ENCODE peak calls at places on chromosomes 6 and 20, in seven cellular contexts. N is mesendoderm, C is glomerular endothelial cell, Y is pancreas, J is NCI-H1930, O is HEK293T, S is esophagus squamous epithelium. H is an unnamed sample.

GRCh38 chr6:28212510-28213212 is 12.4 kb upstream of the ZSCAN9 start:
- DNase-seq in S (no peak), O (peak), N (peak), J (no peak), C (peak), Y (no peak), H (no peak)

GRCh38 chr20:1171461-1172093 is 13.2 kb downstream of the TMEM74B start:
- DNase-seq in Y (no peak), O (peak), S (no peak), J (no peak), C (no peak), N (peak), H (peak)

GRCh38 chr6:77089776-77090175 is 373.5 kb downstream of the HTR1B start:
- DNase-seq in S (no peak), Y (no peak), O (no peak), J (no peak), C (no peak), N (no peak), H (no peak)

GRCh38 chr6:6856538-6857523 is 250.9 kb upstream of the RREB1 start:
- DNase-seq in O (no peak), N (peak), C (no peak), J (no peak), S (peak), Y (no peak), H (no peak)

GRCh38 chr6:71388068-71388744 is 99.6 kb downstream of the OGFRL1 start:
- DNase-seq in N (no peak), S (no peak), O (no peak), C (no peak), Y (no peak), J (no peak), H (no peak)

GRCh38 chr6:5992551-5993225 is 14.0 kb downstream of the NRN1 start:
- DNase-seq in S (no peak), C (no peak), N (peak), Y (no peak), J (no peak), O (no peak), H (no peak)

GRCh38 chr6:92826633-92827032 is 592.7 kb downstream of the EPHA7 start:
- DNase-seq in N (no peak), Y (no peak), C (no peak), O (no peak), S (no peak), J (no peak), H (no peak)

GRCh38 chr20:46348972-46349741 is 40.9 kb upstream of the CDH22 start:
- DNase-seq in S (no peak), Y (peak), O (peak), J (peak), N (peak), C (no peak), H (peak)

GRCh38 chr20:56001106-56001785 is 4.1 kb downstream of the CBLN4 start:
- DNase-seq in N (no peak), S (no peak), Y (no peak), O (no peak), C (no peak), J (no peak), H (no peak)

GRCh38 chr20:37257993-37258392 is 3.6 kb downstream of the GHRH start:
- DNase-seq in O (no peak), J (peak), S (no peak), Y (no peak), C (no peak), N (peak), H (no peak)

GRCh38 chr6:52325695-52326471 is 36.1 kb upstream of the PAQR8 start:
- DNase-seq in O (no peak), C (no peak), J (no peak), S (no peak), Y (no peak), N (peak), H (no peak)

GRCh38 chr6:14384175-14384949 is 266.8 kb downstream of the CD83 start:
- DNase-seq in O (no peak), C (no peak), N (no peak), Y (no peak), J (no peak), S (no peak), H (no peak)

GRCh38 chr6:91141352-91141751 is 554.5 kb upstream of the MAP3K7 start:
- DNase-seq in S (no peak), N (no peak), C (no peak), Y (no peak), O (no peak), J (no peak), H (no peak)

GRCh38 chr20:46152824-46153586 is 34.9 kb downstream of the CD40 start:
- DNase-seq in Y (no peak), S (no peak), C (no peak), O (no peak), N (no peak), J (no peak), H (no peak)

GRCh38 chr20:44018684-44019637 is 104.3 kb downstream of the TOX2 start:
- DNase-seq in N (no peak), J (no peak), S (no peak), Y (no peak), O (no peak), C (no peak), H (no peak)

GRCh38 chr6:145294942-145295341 is 440.4 kb downstream of the EPM2A start:
- DNase-seq in Y (no peak), C (no peak), S (no peak), N (no peak), J (no peak), O (no peak), H (no peak)

GRCh38 chr6:148758492-148758891 is 11.7 kb downstream of the UST start:
- DNase-seq in C (no peak), S (peak), O (no peak), N (no peak), J (no peak), Y (no peak), H (no peak)

GRCh38 chr20:49999329-49999728 is 16.5 kb downstream of the SNAI1 start:
- DNase-seq in J (no peak), O (no peak), S (no peak), N (no peak), C (no peak), Y (no peak), H (no peak)

GRCh38 chr6:26284537-26285142 is 80.4 kb upstream of the BTN3A2 start:
- DNase-seq in C (no peak), N (peak), O (no peak), J (no peak), Y (no peak), S (no peak), H (no peak)

GRCh38 chr20:62374431-62375152 is 7.5 kb upstream of the LAMA5 start:
- DNase-seq in N (no peak), J (no peak), Y (no peak), C (no peak), O (no peak), S (no peak), H (no peak)

GRCh38 chr6:136783495-136784270 is 8.6 kb downstream of the MAP3K5 start:
- DNase-seq in C (no peak), S (no peak), J (no peak), Y (no peak), N (no peak), O (no peak), H (no peak)

H was measured in HuH-7.5.